ENCODE peak calls at places on chromosomes 16 and 17, in seven cellular contexts. T is stimulated activated CD4-positive, alpha-beta T cell treated with anti-CD3 and anti-CD28 coated beads, Interleukin-2, amount 100 ng/mL, for 24 hours; W is NCI-H1436 treated with DMSO at 0.1 percent for 48 hours; Y is left ventricle myocardium superior; R is activated T-helper 9 cell treated with anti-CD3 and anti-CD28 coated beads, Interleukin-2, amount 50 U/mL, for 16 hours; Z is nucleus accumbens; X is lower leg skin. F is an unnamed sample.

GRCh38 chr17:67052720-67053437 is 8.5 kb downstream of the CACNG1 start:
- DNase-seq in Z (no peak), R (no peak), Y (no peak), T (no peak), W (no peak), X (peak), F (no peak)

GRCh38 chr16:27515874-27516353 is 33.8 kb downstream of the GTF3C1 start:
- DNase-seq in X (no peak), R (peak), Y (peak), T (peak), W (no peak), Z (no peak), F (no peak)

GRCh38 chr16:11796227-11797165 is 562 bp downstream of the ZC3H7A start:
- DNase-seq in T (peak), Z (peak), Y (peak), W (no peak), X (peak), R (peak), F (peak)

GRCh38 chr16:67158637-67159600 is 790 bp downstream of the TRADD start:
- DNase-seq in R (peak), X (no peak), T (peak), Y (peak), W (no peak), Z (no peak), F (no peak)

GRCh38 chr17:63332286-63332685 is 113.8 kb downstream of the CYB561 start:
- DNase-seq in Y (no peak), W (no peak), R (no peak), T (no peak), Z (no peak), X (no peak), F (no peak)

GRCh38 chr17:80742581-80743180 is 198.0 kb downstream of the RPTOR start:
- DNase-seq in Y (no peak), Z (no peak), R (no peak), X (no peak), W (no peak), T (no peak), F (no peak)

GRCh38 chr17:9842057-9842758 is 16.5 kb downstream of the GLP2R start:
- DNase-seq in Z (no peak), W (no peak), Y (peak), X (peak), T (no peak), R (no peak), F (no peak)

GRCh38 chr16:50252082-50252611 is 14.2 kb upstream of the ADCY7 start:
- DNase-seq in T (no peak), Y (no peak), W (no peak), Z (no peak), R (no peak), X (peak), F (no peak)

GRCh38 chr17:39928868-39929651 is 1.5 kb downstream of the LRRC3C start:
- DNase-seq in Z (no peak), Y (no peak), X (no peak), R (no peak), W (no peak), T (no peak), F (no peak)